ENCODE peak calls at places on chromosomes 5 and 9, in nine cellular contexts. V, B, M, P, Y, Q, L, J and F are unnamed samples.

GRCh38 chr9:78601957-78602565 is 305.1 kb downstream of the PSAT1 start:
- DNase-seq in V (no peak), B (peak; percentile 14), M (no peak), P (peak; percentile 74), Y (peak; percentile 52), Q (peak; percentile 60), L (peak; percentile 73), J (peak; percentile 70), F (no peak)

GRCh38 chr5:2205596-2205995 is 322.9 kb upstream of the IRX4 start:
- DNase-seq in V (no peak), B (no peak), M (no peak), P (no peak), Y (no peak), Q (no peak), L (no peak), J (no peak), F (no peak)

GRCh38 chr5:123746683-123747360 is 234.8 kb downstream of the CSNK1G3 start:
- DNase-seq in V (no peak), B (no peak), M (no peak), P (no peak), Y (no peak), Q (peak; percentile 14), L (no peak), J (peak; percentile 16), F (no peak)

GRCh38 chr9:3371842-3372241 is 154.0 kb downstream of the RFX3 start:
- DNase-seq in V (no peak), B (no peak), M (no peak), P (no peak), Y (no peak), Q (no peak), L (no peak), J (no peak), F (no peak)

GRCh38 chr5:57299945-57300344 is 126.1 kb downstream of the GPBP1 start:
- DNase-seq in V (no peak), B (no peak), M (no peak), P (no peak), Y (no peak), Q (no peak), L (no peak), J (no peak), F (no peak)

GRCh38 chr9:76574171-76574767 is 115.3 kb downstream of the GCNT1 start:
- DNase-seq in V (no peak), B (no peak), M (no peak), P (no peak), Y (no peak), Q (no peak), L (no peak), J (no peak), F (no peak)

GRCh38 chr9:126470251-126470993 is 143.3 kb upstream of the LMX1B start:
- DNase-seq in V (no peak), B (peak; percentile 35), M (no peak), P (no peak), Y (no peak), Q (no peak), L (no peak), J (no peak), F (no peak)

GRCh38 chr5:14491505-14491904 is 90.1 kb upstream of the OTULINL start:
- DNase-seq in V (no peak), B (no peak), M (no peak), P (no peak), Y (no peak), Q (peak; percentile 57), L (peak; percentile 93), J (no peak), F (no peak)

GRCh38 chr5:180097163-180097894 is 25.8 kb upstream of the RNF130 start:
- DNase-seq in V (no peak), B (no peak), M (no peak), P (no peak), Y (no peak), Q (no peak), L (no peak), J (no peak), F (no peak)

GRCh38 chr5:104326966-104327365 is 764.4 kb upstream of the NUDT12 start:
- DNase-seq in V (no peak), B (no peak), M (no peak), P (no peak), Y (no peak), Q (no peak), L (no peak), J (no peak), F (no peak)

GRCh38 chr9:27569406-27569805 is 3.9 kb downstream of the C9orf72 start:
- DNase-seq in V (no peak), B (no peak), M (no peak), P (peak; percentile 52), Y (no peak), Q (no peak), L (no peak), J (no peak), F (no peak)

GRCh38 chr5:180217797-180218196 is 8.8 kb upstream of the RASGEF1C start:
- DNase-seq in V (no peak), B (no peak), M (no peak), P (no peak), Y (no peak), Q (no peak), L (no peak), J (no peak), F (no peak)

GRCh38 chr5:108765647-108766046 is 17.9 kb downstream of the FER start:
- DNase-seq in V (no peak), B (no peak), M (no peak), P (no peak), Y (no peak), Q (no peak), L (no peak), J (no peak), F (no peak)

GRCh38 chr9:127122176-127123151 is at the start of gene ANGPTL2:
- DNase-seq in V (peak; percentile 73), B (peak; percentile 49), M (peak; percentile 98), P (no peak), Y (peak; percentile 68), Q (peak; percentile 94), L (peak; percentile 87), J (peak; percentile 94), F (no peak)

GRCh38 chr9:133612051-133612450 is 2.9 kb upstream of the FAM163B start:
- DNase-seq in V (no peak), B (no peak), M (no peak), P (no peak), Y (no peak), Q (no peak), L (no peak), J (no peak), F (no peak)

GRCh38 chr9:25678147-25678666 is at the start of gene TUSC1:
- DNase-seq in V (peak; percentile 75), B (peak; percentile 39), M (no peak), P (peak; percentile 80), Y (peak; percentile 85), Q (peak; percentile 85), L (peak; percentile 63), J (peak; percentile 83), F (no peak)

GRCh38 chr9:94111446-94111845 is 27.2 kb downstream of the PTPDC1 start:
- DNase-seq in V (no peak), B (no peak), M (no peak), P (no peak), Y (no peak), Q (no peak), L (peak; percentile 14), J (no peak), F (no peak)

GRCh38 chr5:63961125-63961597 is 1.1 kb downstream of the HTR1A start:
- DNase-seq in V (no peak), B (no peak), M (no peak), P (no peak), Y (no peak), Q (no peak), L (no peak), J (no peak), F (no peak)

GRCh38 chr9:14616188-14616982 is 76.8 kb downstream of the ZDHHC21 start:
- DNase-seq in V (no peak), B (peak; percentile 14), M (peak; percentile 39), P (peak; percentile 9), Y (no peak), Q (peak; percentile 66), L (peak; percentile 88), J (peak; percentile 68), F (no peak)

DNA sequence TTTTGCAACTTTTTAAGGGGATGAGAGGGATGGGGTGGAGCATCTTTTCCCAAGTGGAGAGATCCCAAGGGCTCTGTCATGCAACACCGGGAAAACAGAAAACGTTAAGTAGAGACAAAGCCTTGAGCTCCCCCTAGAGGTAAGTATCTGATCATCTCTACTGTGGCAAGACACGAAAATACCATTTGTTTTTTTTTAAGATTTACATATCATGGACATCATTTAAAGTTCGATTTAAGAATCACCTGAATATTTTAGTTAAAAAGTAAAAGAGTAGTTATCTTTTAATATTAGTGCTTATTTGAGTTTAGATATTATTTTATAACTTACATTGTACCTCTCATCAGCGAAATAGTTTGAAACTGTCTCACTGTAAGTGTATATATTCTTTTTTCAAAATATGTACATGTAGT is 200.4 kb downstream of the LRRC70 start:
- DNase-seq in V (no peak), B (peak; percentile 72), M (peak; percentile 31), P (peak; percentile 12), Y (no peak), Q (peak; percentile 47), L (peak; percentile 76), J (peak; percentile 52), F (no peak)
- TF ChIP-seq CTCF in V (peak; percentile 41), B (peak; percentile 46), M (peak; percentile 71), P (peak; percentile 77), Y (peak; percentile 44), Q (peak; percentile 69), L (peak; percentile 76), J (peak; percentile 66), F (peak; percentile 83)

GRCh38 chr5:164048527-164048926 is 543.1 kb downstream of the MAT2B start:
- DNase-seq in V (no peak), B (no peak), M (no peak), P (no peak), Y (no peak), Q (peak; percentile 20), L (peak; percentile 53), J (peak; percentile 50), F (no peak)
- TF ChIP-seq CTCF in V (no peak), B (no peak), M (no peak), P (peak; percentile 53), Y (no peak), Q (peak; percentile 18), L (peak; percentile 30), J (no peak), F (no peak)

GRCh38 chr5:176416123-176416924 is at the start of gene CLTB:
- DNase-seq in V (peak; percentile 96), B (peak; percentile 97), M (peak; percentile 57), P (no peak), Y (peak; percentile 96), Q (peak; percentile 78), L (peak; percentile 84), J (peak; percentile 81), F (peak; percentile 81)
- TF ChIP-seq CTCF in V (peak; percentile 73), B (peak; percentile 91), M (peak; percentile 28), P (peak; percentile 99), Y (peak; percentile 56), Q (peak; percentile 47), L (peak; percentile 33), J (peak; percentile 65), F (peak; percentile 75)

DNA sequence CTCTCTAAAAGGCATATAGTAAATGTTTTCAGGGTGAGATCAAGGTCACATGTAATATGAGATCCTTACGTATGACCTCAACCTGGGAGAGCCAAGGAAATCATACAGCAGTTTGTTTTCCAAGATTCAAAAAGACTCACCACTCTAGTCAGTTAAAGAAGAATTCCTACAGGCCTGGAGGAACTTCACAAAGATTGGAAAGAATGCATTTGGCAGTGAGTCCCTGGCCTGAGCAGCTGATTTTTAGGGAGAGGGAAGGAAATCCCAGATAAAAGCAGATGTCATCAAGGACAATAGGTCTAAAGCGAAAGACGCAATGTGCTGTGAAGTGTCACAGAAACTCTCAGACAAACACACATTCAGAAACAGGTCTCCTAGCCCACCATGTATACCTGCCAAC is 424.0 kb upstream of the ZNF462 start:
- DNase-seq in V (no peak), B (no peak), M (no peak), P (no peak), Y (no peak), Q (peak; percentile 17), L (no peak), J (no peak), F (no peak)
- TF ChIP-seq CTCF in V (no peak), B (no peak), M (no peak), P (no peak), Y (no peak), Q (no peak), L (no peak), J (no peak), F (no peak)